ENCODE peak calls at places on chromosomes 6 and 20, in seven cellular contexts. M is Peyer's patch; C is effector memory CD4-positive, alpha-beta T cell; I is activated CD8-positive, alpha-beta memory T cell treated with anti-CD3 and anti-CD28 coated beads, Interleukin-2, amount 10 ng/mL, durations not matched to agents 7 days and 5 days; Y is H54; Q is colonic mucosa; J is T-helper 1 cell. O is an unnamed sample.
A peak's percentile ranks its signal among the peaks of the same experiment; 100 is the strongest.

GRCh38 chr6:33375143-33375649 is 16.4 kb upstream of the KIFC1 start:
- DNase-seq in Y (no peak), C (no peak), I (no peak), M (no peak), J (no peak), Q (peak; percentile 68), O (peak; percentile 79)

GRCh38 chr20:45592574-45593189 is 13.6 kb upstream of the WFDC8 start:
- DNase-seq in Y (no peak), M (no peak), C (no peak), Q (peak; percentile 32), I (no peak), J (peak; percentile 33), O (no peak)

GRCh38 chr6:38638941-38639497 is 710 bp downstream of the BTBD9 start:
- DNase-seq in C (peak; percentile 38), J (peak; percentile 49), Y (peak; percentile 49), I (peak; percentile 71), M (peak; percentile 65), Q (peak; percentile 69), O (no peak)

GRCh38 chr6:92587521-92587920 is 831.8 kb downstream of the EPHA7 start:
- DNase-seq in C (no peak), J (no peak), Q (no peak), Y (no peak), I (no peak), M (no peak), O (no peak)

GRCh38 chr6:39787322-39787721 is 4.9 kb upstream of the DAAM2 start:
- DNase-seq in M (no peak), C (no peak), Y (no peak), J (no peak), Q (no peak), I (no peak), O (no peak)

GRCh38 chr6:30615219-30615957 is 1.7 kb downstream of the PPP1R10 start:
- DNase-seq in J (peak; percentile 69), M (no peak), C (no peak), Q (peak; percentile 46), Y (no peak), I (peak; percentile 62), O (peak; percentile 53)

GRCh38 chr6:138404666-138405337 is 779 bp downstream of the HEBP2 start:
- DNase-seq in Q (peak; percentile 53), Y (no peak), C (peak; percentile 7), J (peak; percentile 27), M (peak; percentile 52), I (peak; percentile 55), O (peak; percentile 28)

GRCh38 chr6:110541701-110542309 is 65.4 kb upstream of the SLC22A16 start:
- DNase-seq in J (no peak), Y (no peak), C (no peak), I (no peak), Q (no peak), M (no peak), O (no peak)

GRCh38 chr6:38208028-38208427 is 388.5 kb downstream of the ZFAND3 start:
- DNase-seq in Y (no peak), Q (no peak), C (no peak), I (peak; percentile 33), J (no peak), M (no peak), O (no peak)

GRCh38 chr6:19554356-19555225 is 282.6 kb upstream of the ID4 start:
- DNase-seq in C (no peak), I (no peak), Y (no peak), Q (no peak), J (no peak), M (no peak), O (no peak)

O was measured in uterus.